ENCODE peak calls at places on chromosomes 4 and X, in nine cellular contexts. One of them, this sample, is unnamed.

GRCh38 chrX:1386338-1387127 is 5.4 kb downstream of the SLC25A6 start:
- DNase-seq in GM12892: no peak
- DNase-seq in ovary: no peak
- DNase-seq in esophagus squamous epithelium: no peak
- DNase-seq in suprapubic skin: peak
- DNase-seq in stomach: peak
- DNase-seq in A549: no peak
- DNase-seq in transverse colon: no peak
- DNase-seq in heart left ventricle: no peak
- DNase-seq in this sample: peak

GRCh38 chrX:77493677-77494553 is 46.7 kb downstream of the FGF16 start:
- DNase-seq in GM12892: no peak
- DNase-seq in ovary: no peak
- DNase-seq in esophagus squamous epithelium: no peak
- DNase-seq in suprapubic skin: no peak
- DNase-seq in stomach: no peak
- DNase-seq in A549: no peak
- DNase-seq in transverse colon: no peak
- DNase-seq in heart left ventricle: no peak
- DNase-seq in this sample: no peak

GRCh38 chr4:8774071-8774470 is 97.6 kb downstream of the HMX1 start:
- DNase-seq in GM12892: no peak
- DNase-seq in ovary: no peak
- DNase-seq in esophagus squamous epithelium: no peak
- DNase-seq in suprapubic skin: peak
- DNase-seq in stomach: no peak
- DNase-seq in A549: no peak
- DNase-seq in transverse colon: no peak
- DNase-seq in heart left ventricle: no peak
- DNase-seq in this sample: no peak

GRCh38 chr4:183876268-183876934 is 28.7 kb upstream of the STOX2 start:
- DNase-seq in GM12892: no peak
- DNase-seq in ovary: peak
- DNase-seq in esophagus squamous epithelium: no peak
- DNase-seq in suprapubic skin: peak
- DNase-seq in stomach: peak
- DNase-seq in A549: no peak
- DNase-seq in transverse colon: peak
- DNase-seq in heart left ventricle: peak
- DNase-seq in this sample: peak

GRCh38 chrX:115013705-115014104 is 3.7 kb downstream of the IL13RA2 start:
- DNase-seq in GM12892: no peak
- DNase-seq in ovary: no peak
- DNase-seq in esophagus squamous epithelium: no peak
- DNase-seq in suprapubic skin: no peak
- DNase-seq in stomach: no peak
- DNase-seq in A549: no peak
- DNase-seq in transverse colon: no peak
- DNase-seq in heart left ventricle: no peak
- DNase-seq in this sample: no peak

GRCh38 chr4:76449362-76449767 is 14.3 kb downstream of the SHROOM3 start:
- DNase-seq in GM12892: no peak
- DNase-seq in ovary: no peak
- DNase-seq in esophagus squamous epithelium: no peak
- DNase-seq in suprapubic skin: no peak
- DNase-seq in stomach: no peak
- DNase-seq in A549: no peak
- DNase-seq in transverse colon: no peak
- DNase-seq in heart left ventricle: no peak
- DNase-seq in this sample: no peak

GRCh38 chr4:176981074-176981473 is 188.4 kb upstream of the VEGFC start:
- DNase-seq in GM12892: no peak
- DNase-seq in ovary: no peak
- DNase-seq in esophagus squamous epithelium: no peak
- DNase-seq in suprapubic skin: no peak
- DNase-seq in stomach: no peak
- DNase-seq in A549: no peak
- DNase-seq in transverse colon: no peak
- DNase-seq in heart left ventricle: no peak
- DNase-seq in this sample: no peak

GRCh38 chrX:45714864-45715263 is 514.2 kb upstream of the DIPK2B start:
- DNase-seq in GM12892: no peak
- DNase-seq in ovary: no peak
- DNase-seq in esophagus squamous epithelium: no peak
- DNase-seq in suprapubic skin: no peak
- DNase-seq in stomach: no peak
- DNase-seq in A549: no peak
- DNase-seq in transverse colon: peak
- DNase-seq in heart left ventricle: no peak
- DNase-seq in this sample: no peak

GRCh38 chr4:47741200-47741599 is 96.7 kb downstream of the CORIN start:
- DNase-seq in GM12892: no peak
- DNase-seq in ovary: no peak
- DNase-seq in esophagus squamous epithelium: no peak
- DNase-seq in suprapubic skin: no peak
- DNase-seq in stomach: no peak
- DNase-seq in A549: no peak
- DNase-seq in transverse colon: no peak
- DNase-seq in heart left ventricle: no peak
- DNase-seq in this sample: no peak

GRCh38 chr4:88771883-88772450 is 74.3 kb upstream of the NAP1L5 start:
- DNase-seq in GM12892: no peak
- DNase-seq in ovary: no peak
- DNase-seq in esophagus squamous epithelium: no peak
- DNase-seq in suprapubic skin: no peak
- DNase-seq in stomach: no peak
- DNase-seq in A549: no peak
- DNase-seq in transverse colon: no peak
- DNase-seq in heart left ventricle: no peak
- DNase-seq in this sample: no peak

GRCh38 chrX:14922437-14922836 is 49.2 kb downstream of the MOSPD2 start:
- DNase-seq in GM12892: no peak
- DNase-seq in ovary: no peak
- DNase-seq in esophagus squamous epithelium: no peak
- DNase-seq in suprapubic skin: no peak
- DNase-seq in stomach: no peak
- DNase-seq in A549: no peak
- DNase-seq in transverse colon: no peak
- DNase-seq in heart left ventricle: no peak
- DNase-seq in this sample: no peak

GRCh38 chr4:62548108-62548524 is 1348.0 kb downstream of the ADGRL3 start:
- DNase-seq in GM12892: no peak
- DNase-seq in ovary: no peak
- DNase-seq in esophagus squamous epithelium: no peak
- DNase-seq in suprapubic skin: no peak
- DNase-seq in stomach: no peak
- DNase-seq in A549: no peak
- DNase-seq in transverse colon: no peak
- DNase-seq in heart left ventricle: peak
- DNase-seq in this sample: no peak

GRCh38 chrX:19991350-19991718 is 473 bp upstream of the BCLAF3 start:
- DNase-seq in GM12892: no peak
- DNase-seq in ovary: no peak
- DNase-seq in esophagus squamous epithelium: no peak
- DNase-seq in suprapubic skin: no peak
- DNase-seq in stomach: no peak
- DNase-seq in A549: no peak
- DNase-seq in transverse colon: no peak
- DNase-seq in heart left ventricle: no peak
- DNase-seq in this sample: no peak

GRCh38 chrX:19987856-19988255 is 3.0 kb downstream of the BCLAF3 start:
- DNase-seq in GM12892: no peak
- DNase-seq in ovary: no peak
- DNase-seq in esophagus squamous epithelium: no peak
- DNase-seq in suprapubic skin: no peak
- DNase-seq in stomach: no peak
- DNase-seq in A549: no peak
- DNase-seq in transverse colon: no peak
- DNase-seq in heart left ventricle: no peak
- DNase-seq in this sample: no peak

GRCh38 chrX:19990519-19991349 is at the start of gene BCLAF3:
- DNase-seq in GM12892: peak
- DNase-seq in ovary: peak
- DNase-seq in esophagus squamous epithelium: peak
- DNase-seq in suprapubic skin: peak
- DNase-seq in stomach: peak
- DNase-seq in A549: peak
- DNase-seq in transverse colon: peak
- DNase-seq in heart left ventricle: peak
- DNase-seq in this sample: peak

GRCh38 chrX:19986531-19986930 is 4.3 kb downstream of the BCLAF3 start:
- DNase-seq in GM12892: no peak
- DNase-seq in ovary: no peak
- DNase-seq in esophagus squamous epithelium: no peak
- DNase-seq in suprapubic skin: no peak
- DNase-seq in stomach: no peak
- DNase-seq in A549: no peak
- DNase-seq in transverse colon: no peak
- DNase-seq in heart left ventricle: no peak
- DNase-seq in this sample: no peak

GRCh38 chrX:19990225-19990518 is 689 bp downstream of the BCLAF3 start:
- DNase-seq in GM12892: no peak
- DNase-seq in ovary: no peak
- DNase-seq in esophagus squamous epithelium: no peak
- DNase-seq in suprapubic skin: no peak
- DNase-seq in stomach: no peak
- DNase-seq in A549: peak
- DNase-seq in transverse colon: no peak
- DNase-seq in heart left ventricle: no peak
- DNase-seq in this sample: no peak
- TF ChIP-seq POLR2A in GM12892: no peak
- TF ChIP-seq POLR2A in ovary: no peak
- TF ChIP-seq POLR2A in esophagus squamous epithelium: no peak
- TF ChIP-seq POLR2A in suprapubic skin: no peak
- TF ChIP-seq POLR2A in stomach: no peak
- TF ChIP-seq POLR2A in A549: no peak
- TF ChIP-seq POLR2A in transverse colon: no peak
- TF ChIP-seq POLR2A in heart left ventricle: no peak
- TF ChIP-seq POLR2A in this sample: no peak

DNA sequence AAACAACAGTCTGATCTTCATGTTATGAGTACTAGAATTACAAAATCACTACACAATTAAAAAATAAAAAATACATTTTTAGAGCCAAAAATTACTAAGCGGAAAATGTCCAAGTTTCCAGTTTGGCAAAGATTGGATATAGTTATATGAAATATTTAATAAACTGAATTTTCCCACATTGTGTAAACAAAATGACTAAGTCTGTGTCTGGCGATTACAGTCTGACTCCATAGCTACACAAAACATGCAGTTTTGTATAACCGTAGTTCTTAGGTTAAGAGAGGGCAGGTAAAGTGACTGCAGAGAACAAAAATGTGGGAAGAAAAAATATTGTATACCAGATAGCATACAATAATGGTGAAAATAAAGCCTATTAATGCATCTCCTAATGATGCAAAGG is 59.2 kb upstream of the TMEM47 start:
- DNase-seq in GM12892: no peak
- DNase-seq in ovary: no peak
- DNase-seq in esophagus squamous epithelium: no peak
- DNase-seq in suprapubic skin: no peak
- DNase-seq in stomach: no peak
- DNase-seq in A549: no peak
- DNase-seq in transverse colon: no peak
- DNase-seq in heart left ventricle: no peak
- DNase-seq in this sample: no peak
- TF ChIP-seq POLR2A in GM12892: no peak
- TF ChIP-seq POLR2A in ovary: no peak
- TF ChIP-seq POLR2A in esophagus squamous epithelium: no peak
- TF ChIP-seq POLR2A in suprapubic skin: no peak
- TF ChIP-seq POLR2A in stomach: no peak
- TF ChIP-seq POLR2A in A549: no peak
- TF ChIP-seq POLR2A in transverse colon: no peak
- TF ChIP-seq POLR2A in heart left ventricle: no peak
- TF ChIP-seq POLR2A in this sample: no peak

DNA sequence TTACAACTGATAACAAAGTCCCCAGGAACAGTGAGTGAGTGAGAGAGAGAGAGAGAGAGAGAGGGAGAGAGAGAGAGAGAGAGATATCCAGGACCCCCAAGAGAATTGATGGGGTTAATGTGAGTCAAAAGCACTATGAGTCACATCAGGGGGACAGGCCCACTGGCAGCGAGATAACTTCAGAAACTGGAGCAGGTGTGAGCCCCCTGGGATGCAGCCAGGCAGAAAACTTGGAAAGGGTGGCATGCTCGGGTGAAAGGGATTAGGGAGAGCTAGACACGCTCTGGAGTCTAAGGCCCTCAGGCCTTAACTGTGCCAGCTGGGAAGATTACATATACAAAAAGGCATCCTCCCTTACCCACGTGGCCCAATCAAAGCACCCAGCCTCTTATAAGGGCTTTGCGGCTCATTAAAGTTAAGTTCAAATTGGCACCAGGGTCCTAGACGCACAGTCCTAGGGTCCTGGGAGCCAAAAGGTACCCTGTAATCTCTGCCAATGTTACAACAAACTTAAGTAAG is 843 bp downstream of the ACOT9 start:
- DNase-seq in GM12892: no peak
- DNase-seq in ovary: peak
- DNase-seq in esophagus squamous epithelium: no peak
- DNase-seq in suprapubic skin: peak
- DNase-seq in stomach: peak
- DNase-seq in A549: peak
- DNase-seq in transverse colon: peak
- DNase-seq in heart left ventricle: peak
- DNase-seq in this sample: no peak
- TF ChIP-seq POLR2A in GM12892: no peak
- TF ChIP-seq POLR2A in ovary: peak
- TF ChIP-seq POLR2A in esophagus squamous epithelium: no peak
- TF ChIP-seq POLR2A in suprapubic skin: no peak
- TF ChIP-seq POLR2A in stomach: no peak
- TF ChIP-seq POLR2A in A549: no peak
- TF ChIP-seq POLR2A in transverse colon: no peak
- TF ChIP-seq POLR2A in heart left ventricle: no peak
- TF ChIP-seq POLR2A in this sample: no peak

GRCh38 chrX:54180403-54180802 is 2.7 kb downstream of the FAM120C start:
- DNase-seq in GM12892: no peak
- DNase-seq in ovary: no peak
- DNase-seq in esophagus squamous epithelium: no peak
- DNase-seq in suprapubic skin: no peak
- DNase-seq in stomach: no peak
- DNase-seq in A549: no peak
- DNase-seq in transverse colon: no peak
- DNase-seq in heart left ventricle: no peak
- DNase-seq in this sample: no peak

GRCh38 chrX:54182194-54182863 is 725 bp downstream of the FAM120C start:
- DNase-seq in GM12892: peak
- DNase-seq in ovary: peak
- DNase-seq in esophagus squamous epithelium: no peak
- DNase-seq in suprapubic skin: peak
- DNase-seq in stomach: peak
- DNase-seq in A549: peak
- DNase-seq in transverse colon: peak
- DNase-seq in heart left ventricle: peak
- DNase-seq in this sample: peak

GRCh38 chrX:54181196-54181953 is 1.7 kb downstream of the FAM120C start:
- DNase-seq in GM12892: no peak
- DNase-seq in ovary: no peak
- DNase-seq in esophagus squamous epithelium: no peak
- DNase-seq in suprapubic skin: no peak
- DNase-seq in stomach: no peak
- DNase-seq in A549: no peak
- DNase-seq in transverse colon: no peak
- DNase-seq in heart left ventricle: no peak
- DNase-seq in this sample: no peak

GRCh38 chrX:54184474-54184873 is 1.4 kb upstream of the FAM120C start:
- DNase-seq in GM12892: no peak
- DNase-seq in ovary: no peak
- DNase-seq in esophagus squamous epithelium: no peak
- DNase-seq in suprapubic skin: no peak
- DNase-seq in stomach: no peak
- DNase-seq in A549: no peak
- DNase-seq in transverse colon: no peak
- DNase-seq in heart left ventricle: no peak
- DNase-seq in this sample: no peak

GRCh38 chrX:54182864-54183613 is at the start of gene FAM120C:
- DNase-seq in GM12892: peak
- DNase-seq in ovary: peak
- DNase-seq in esophagus squamous epithelium: peak
- DNase-seq in suprapubic skin: peak
- DNase-seq in stomach: peak
- DNase-seq in A549: peak
- DNase-seq in transverse colon: peak
- DNase-seq in heart left ventricle: peak
- DNase-seq in this sample: peak
- TF ChIP-seq POLR2A in GM12892: no peak
- TF ChIP-seq POLR2A in ovary: no peak
- TF ChIP-seq POLR2A in esophagus squamous epithelium: no peak
- TF ChIP-seq POLR2A in suprapubic skin: no peak
- TF ChIP-seq POLR2A in stomach: no peak
- TF ChIP-seq POLR2A in A549: peak
- TF ChIP-seq POLR2A in transverse colon: peak
- TF ChIP-seq POLR2A in heart left ventricle: no peak
- TF ChIP-seq POLR2A in this sample: no peak